ENCODE peak calls at places on chromosomes 7 and 10, in nine cellular contexts. F, Z, H, R, K, C, T, W and U are unnamed samples.

GRCh38 chr10:87935290-87936141 is 72.1 kb downstream of the PTEN start:
- DNase-seq in R (no peak), W (peak; percentile 59), Z (no peak), H (no peak), T (no peak), K (no peak), C (no peak), F (no peak), U (no peak)

GRCh38 chr7:38858281-38858884 is 50.6 kb downstream of the VPS41 start:
- DNase-seq in C (peak; percentile 22), H (peak; percentile 55), Z (no peak), W (peak; percentile 61), K (no peak), T (no peak), R (peak; percentile 9), F (no peak), U (peak; percentile 62)

GRCh38 chr7:834277-834676 is 2.0 kb downstream of the SUN1 start:
- DNase-seq in R (no peak), W (no peak), H (no peak), T (no peak), Z (no peak), F (no peak), C (no peak), K (no peak), U (no peak)

GRCh38 chr10:119245272-119245671 is 37.9 kb downstream of the GRK5 start:
- DNase-seq in W (no peak), T (no peak), C (no peak), H (no peak), Z (no peak), K (no peak), F (no peak), R (no peak), U (no peak)

GRCh38 chr10:51244739-51245138 is 170.5 kb downstream of the PRKG1 start:
- DNase-seq in F (no peak), C (no peak), W (peak; percentile 40), K (no peak), R (peak; percentile 19), H (no peak), Z (no peak), T (no peak), U (no peak)

GRCh38 chr7:74365320-74366022 is 76.3 kb downstream of the CLIP2 start:
- DNase-seq in W (peak; percentile 61), Z (no peak), T (no peak), C (peak; percentile 69), K (no peak), F (no peak), R (peak; percentile 95), H (peak; percentile 10), U (no peak)

GRCh38 chr10:78205457-78205856 is 171.8 kb downstream of the RPS24 start:
- DNase-seq in F (peak; percentile 24), C (no peak), T (no peak), H (no peak), K (no peak), Z (no peak), R (no peak), W (no peak), U (no peak)

GRCh38 chr7:100694196-100694745 is at the start of gene GIGYF1:
- DNase-seq in C (peak; percentile 65), K (no peak), R (peak; percentile 85), Z (peak; percentile 65), T (peak; percentile 67), F (peak; percentile 93), H (peak; percentile 47), W (peak; percentile 42), U (no peak)

GRCh38 chr7:3688842-3689241 is 387.8 kb downstream of the SDK1 start:
- DNase-seq in K (no peak), R (no peak), F (no peak), Z (no peak), T (no peak), C (no peak), W (no peak), H (no peak), U (no peak)

GRCh38 chr7:112001089-112001826 is 204.9 kb downstream of the DOCK4 start:
- DNase-seq in R (no peak), K (no peak), F (no peak), Z (no peak), T (no peak), W (peak; percentile 64), C (peak; percentile 70), H (no peak), U (no peak)

GRCh38 chr10:101558671-101559595 is 29.1 kb downstream of the POLL start:
- DNase-seq in W (no peak), Z (no peak), R (no peak), K (no peak), T (no peak), H (no peak), C (no peak), F (no peak), U (no peak)

GRCh38 chr7:158015403-158016116 is 572.1 kb downstream of the PTPRN2 start:
- DNase-seq in T (no peak), Z (no peak), F (no peak), W (no peak), C (no peak), K (no peak), R (no peak), H (peak; percentile 65), U (peak; percentile 74)

GRCh38 chr10:30431435-30431911 is 2.5 kb upstream of the MAP3K8 start:
- DNase-seq in C (peak; percentile 70), W (peak; percentile 49), T (no peak), Z (no peak), H (peak; percentile 10), R (peak; percentile 29), F (no peak), K (no peak), U (no peak)

GRCh38 chr10:58266003-58266825 is 1.5 kb downstream of the IPMK start:
- DNase-seq in W (peak; percentile 83), F (peak; percentile 40), K (no peak), T (no peak), Z (no peak), H (no peak), C (peak; percentile 46), R (peak; percentile 41), U (no peak)